ENCODE peak calls at places on chromosome 10, in four cellular contexts. G is NCI-H1694 treated with DMSO at 0.1 percent for 48 hours; P is ovary; C is stimulated activated CD4-positive, alpha-beta T cell treated with anti-CD3 and anti-CD28 coated beads, Interleukin-4, amount 100 ng/mL, for 4 hours. S is an unnamed sample.

GRCh38 chr10:13984647-13985155 is 346.0 kb downstream of the FRMD4A start:
- DNase-seq in P (no peak), C (no peak), G (no peak), S (no peak)

GRCh38 chr10:60352105-60352504 is 37.6 kb downstream of the ANK3 start:
- DNase-seq in P (no peak), G (no peak), C (no peak), S (no peak)

GRCh38 chr10:14276200-14276599 is 54.5 kb downstream of the FRMD4A start:
- DNase-seq in C (no peak), P (no peak), G (no peak), S (no peak)

GRCh38 chr10:109956454-109957091 is 33.3 kb upstream of the XPNPEP1 start:
- DNase-seq in G (no peak), P (no peak), C (peak; percentile 12), S (no peak)

GRCh38 chr10:123377883-123378282 is 223.7 kb downstream of the BUB3 start:
- DNase-seq in C (no peak), P (no peak), G (no peak), S (no peak)

GRCh38 chr10:33154590-33154989 is 179.9 kb downstream of the NRP1 start:
- DNase-seq in P (no peak), G (no peak), C (no peak), S (no peak)

GRCh38 chr10:115092555-115093285 is 445 bp upstream of the ATRNL1 start:
- DNase-seq in C (peak; percentile 23), G (peak; percentile 23), P (peak; percentile 75), S (peak; percentile 60)

GRCh38 chr10:103793920-103794883 is 61.2 kb downstream of the SH3PXD2A start:
- DNase-seq in C (no peak), G (no peak), P (no peak), S (no peak)

GRCh38 chr10:12243860-12244620 is 48.1 kb downstream of the CDC123 start:
- DNase-seq in P (no peak), G (no peak), C (no peak), S (peak; percentile 47)

GRCh38 chr10:78830062-78830974 is 238.4 kb upstream of the ZMIZ1 start:
- DNase-seq in G (no peak), C (no peak), P (no peak), S (no peak)

GRCh38 chr10:34104829-34105572 is 710.1 kb downstream of the PARD3 start:
- DNase-seq in C (no peak), P (no peak), G (no peak), S (no peak)

GRCh38 chr10:117616179-117616578 is 73.6 kb downstream of the EMX2 start:
- DNase-seq in P (no peak), C (no peak), G (no peak), S (no peak)

GRCh38 chr10:98382691-98383101 is 32.3 kb downstream of the PYROXD2 start:
- DNase-seq in G (no peak), P (no peak), C (no peak), S (no peak)

GRCh38 chr10:3333426-3333825 is 160.8 kb upstream of the PITRM1 start:
- DNase-seq in G (no peak), P (no peak), C (no peak), S (no peak)

GRCh38 chr10:47286116-47286505 is 13.9 kb upstream of the GDF10 start:
- DNase-seq in C (no peak), G (no peak), P (no peak), S (no peak)

GRCh38 chr10:35707642-35708425 is 65.7 kb upstream of the FZD8 start:
- DNase-seq in P (no peak), C (no peak), G (peak; percentile 50), S (no peak)

S was measured in activated B cell treated with CpG ODN at 0.5 μM for 24 hours.